ENCODE peak calls at places on chromosome 22, in five cellular contexts. M, T, P, D and J are unnamed samples.

GRCh38 chr22:36377022-36377631 is 10.6 kb downstream of the MYH9 start:
- DNase-seq in M (no peak), T (no peak), P (no peak), D (no peak), J (no peak)

GRCh38 chr22:36201630-36202312 is at the start of gene APOL4:
- DNase-seq in M (no peak), T (no peak), P (no peak), D (no peak), J (no peak)

GRCh38 chr22:20273720-20274119 is 5.6 kb upstream of the RTN4R start:
- DNase-seq in M (no peak), T (no peak), P (no peak), D (no peak), J (no peak)

GRCh38 chr22:27228771-27229170 is 571.4 kb downstream of the MIAT start:
- DNase-seq in M (peak), T (no peak), P (no peak), D (no peak), J (no peak)

GRCh38 chr22:48258841-48259240 is 1496.4 kb downstream of the TBC1D22A start:
- DNase-seq in M (no peak), T (no peak), P (no peak), D (no peak), J (no peak)

GRCh38 chr22:35488513-35488912 is 52.1 kb upstream of the RASD2 start:
- DNase-seq in M (no peak), T (no peak), P (no peak), D (no peak), J (no peak)

GRCh38 chr22:26406118-26406517 is 22.9 kb upstream of the ASPHD2 start:
- DNase-seq in M (peak), T (no peak), P (peak), D (no peak), J (no peak)

GRCh38 chr22:32820131-32820882 is 18.8 kb downstream of the TIMP3 start:
- DNase-seq in M (no peak), T (no peak), P (peak), D (no peak), J (no peak)

GRCh38 chr22:33105501-33105911 is 47.3 kb upstream of the SYN3 start:
- DNase-seq in M (no peak), T (peak), P (peak), D (no peak), J (no peak)

GRCh38 chr22:42368379-42369249 is 63.6 kb downstream of the NFAM1 start:
- DNase-seq in M (no peak), T (no peak), P (no peak), D (no peak), J (no peak)

GRCh38 chr22:37459211-37459610 is 27.0 kb downstream of the MFNG start:
- DNase-seq in M (no peak), T (no peak), P (no peak), D (no peak), J (no peak)

GRCh38 chr22:21862386-21863242 is 4.8 kb downstream of the MAPK1 start:
- DNase-seq in M (no peak), T (no peak), P (no peak), D (no peak), J (no peak)

GRCh38 chr22:21865041-21865440 is 2.4 kb downstream of the MAPK1 start:
- DNase-seq in M (peak), T (peak), P (peak), D (no peak), J (no peak)

GRCh38 chr22:21866821-21867527 is 471 bp downstream of the MAPK1 start:
- DNase-seq in M (peak), T (no peak), P (no peak), D (no peak), J (peak)

GRCh38 chr22:21868651-21869050 is 1.2 kb upstream of the MAPK1 start:
- DNase-seq in M (no peak), T (no peak), P (no peak), D (no peak), J (no peak)

DNA sequence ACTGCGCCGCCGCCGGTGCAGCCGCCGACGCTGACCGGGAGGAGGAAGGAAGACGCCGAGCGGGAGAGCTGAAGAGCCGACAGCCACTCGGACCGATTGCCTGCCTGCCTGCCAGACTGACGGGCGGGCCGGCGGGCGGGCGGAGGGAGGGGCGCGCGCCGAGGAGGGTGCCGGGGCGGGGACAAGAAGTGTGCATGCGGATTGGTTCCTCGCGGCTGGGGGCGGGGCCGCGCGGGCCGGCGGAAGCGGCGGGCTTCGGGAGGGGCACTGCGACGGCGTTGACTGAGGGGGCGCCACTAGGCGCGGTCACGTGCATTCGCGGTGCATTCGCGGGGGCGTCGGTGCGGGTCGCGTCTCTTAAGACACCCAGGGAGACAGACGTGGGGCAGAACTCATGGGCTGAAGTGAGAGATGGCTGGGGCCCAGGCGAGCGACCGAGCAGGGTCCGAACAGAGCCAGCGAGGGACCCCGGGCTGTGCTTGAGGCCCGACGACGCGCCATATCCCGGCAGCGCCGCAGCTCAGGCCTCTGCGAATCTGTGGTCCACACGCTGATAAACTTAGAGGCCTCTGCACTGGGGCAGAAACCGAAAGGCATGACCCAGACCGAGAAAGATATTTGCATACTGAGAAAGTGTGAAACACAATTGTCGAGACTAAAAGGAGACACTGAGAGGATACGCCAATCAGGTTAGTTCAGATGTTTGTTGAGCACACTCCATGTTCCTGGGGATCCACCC is at the start of gene MAPK1:
- DNase-seq in M (peak), T (peak), P (peak), D (peak), J (peak)
- H3K23ac ChIP-seq in M (peak), T (peak), P (peak), D (no peak), J (peak)

GRCh38 chr22:25113316-25113721 is 86.3 kb upstream of the CRYBB3 start:
- DNase-seq in M (peak), T (peak), P (no peak), D (no peak), J (no peak)

GRCh38 chr22:25111579-25112517 is 87.8 kb upstream of the CRYBB3 start:
- DNase-seq in M (peak), T (peak), P (no peak), D (no peak), J (no peak)

GRCh38 chr22:25112538-25113253 is 87.0 kb upstream of the CRYBB3 start:
- DNase-seq in M (peak), T (no peak), P (no peak), D (no peak), J (no peak)

GRCh38 chr22:25110846-25111578 is 88.6 kb upstream of the CRYBB3 start:
- DNase-seq in M (peak), T (peak), P (peak), D (peak), J (peak)

GRCh38 chr22:25114369-25115362 is 85.0 kb upstream of the CRYBB3 start:
- DNase-seq in M (no peak), T (no peak), P (no peak), D (no peak), J (no peak)
- H3K23ac ChIP-seq in M (no peak), T (no peak), P (no peak), D (no peak), J (no peak)

DNA sequence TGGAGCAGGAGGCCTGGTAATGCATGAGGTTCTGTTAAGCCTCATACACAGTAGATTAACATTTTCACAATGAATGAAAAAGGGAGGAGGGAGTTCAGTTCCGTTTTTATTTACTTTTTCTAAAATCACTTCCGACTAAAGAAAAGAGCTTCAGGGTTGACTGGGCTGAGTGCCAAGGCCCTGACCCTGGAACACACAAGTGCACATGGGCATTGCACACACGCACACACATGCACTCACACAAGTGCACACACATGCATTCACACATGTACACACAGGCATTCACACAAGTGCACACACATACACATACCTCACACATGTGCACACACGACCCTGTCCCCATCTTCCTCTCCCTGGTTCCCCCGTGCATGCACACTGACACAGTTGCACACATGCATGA is 303.3 kb downstream of the BRD1 start:
- DNase-seq in M (no peak), T (no peak), P (no peak), D (no peak), J (no peak)
- H3K23ac ChIP-seq in M (no peak), T (no peak), P (no peak), D (no peak), J (no peak)

GRCh38 chr22:21569459-21570161 is 2.1 kb downstream of the UBE2L3 start:
- DNase-seq in M (no peak), T (no peak), P (no peak), D (no peak), J (no peak)

GRCh38 chr22:21564411-21564810 is 3.1 kb upstream of the UBE2L3 start:
- DNase-seq in M (no peak), T (no peak), P (no peak), D (no peak), J (no peak)

GRCh38 chr22:21568207-21569075 is 927 bp downstream of the UBE2L3 start:
- DNase-seq in M (peak), T (peak), P (peak), D (no peak), J (no peak)

GRCh38 chr22:21570398-21570797 is 2.9 kb downstream of the UBE2L3 start:
- DNase-seq in M (no peak), T (no peak), P (no peak), D (no peak), J (no peak)

GRCh38 chr22:21567456-21568206 is at the start of gene UBE2L3:
- DNase-seq in M (peak), T (peak), P (peak), D (peak), J (peak)
- H3K23ac ChIP-seq in M (peak), T (peak), P (peak), D (no peak), J (peak)

GRCh38 chr22:46031965-46032851 is 55.2 kb upstream of the WNT7B start:
- DNase-seq in M (no peak), T (no peak), P (no peak), D (no peak), J (no peak)
- H3K23ac ChIP-seq in M (no peak), T (no peak), P (no peak), D (no peak), J (no peak)